ENCODE peak calls at places on chromosome 17, in nine cellular contexts. B is lower leg skin, U is activated B cell treated with CpG ODN at 0.5 μM for 24 hours, E is cardiac muscle cell, K is A549, X is left ventricle myocardium inferior, Z is WERI-Rb-1, A is colonic mucosa, D is stomach. T is an unnamed sample.

GRCh38 chr17:68248886-68249872 is 1.3 kb downstream of the AMZ2 start:
- DNase-seq in D (no peak), A (no peak), E (no peak), X (no peak), Z (no peak), K (no peak), B (no peak), U (no peak), T (no peak)

GRCh38 chr17:83035722-83036121 is 43.7 kb upstream of the METRNL start:
- DNase-seq in X (no peak), E (no peak), U (no peak), Z (no peak), K (no peak), B (no peak), A (no peak), D (no peak), T (no peak)

GRCh38 chr17:82696916-82697807 is 1.3 kb downstream of the RAB40B start:
- DNase-seq in X (no peak), K (no peak), A (no peak), U (no peak), E (no peak), Z (no peak), B (no peak), D (peak; percentile 34), T (no peak)

GRCh38 chr17:70053241-70054234 is 21.5 kb upstream of the KCNJ16 start:
- DNase-seq in K (no peak), Z (no peak), A (no peak), E (no peak), B (no peak), U (no peak), X (no peak), D (no peak), T (no peak)

GRCh38 chr17:21271767-21272166 is 12.7 kb upstream of the MAP2K3 start:
- DNase-seq in E (no peak), Z (no peak), K (no peak), D (no peak), A (no peak), B (no peak), X (no peak), U (no peak), T (no peak)

GRCh38 chr17:37048806-37049205 is 100.1 kb downstream of the AATF start:
- DNase-seq in U (no peak), A (no peak), B (no peak), K (no peak), X (no peak), E (no peak), D (no peak), Z (no peak), T (no peak)

GRCh38 chr17:78390241-78391050 is 12.0 kb downstream of the PGS1 start:
- DNase-seq in U (no peak), X (no peak), B (no peak), E (no peak), D (no peak), Z (peak; percentile 53), A (no peak), K (peak; percentile 75), T (no peak)

GRCh38 chr17:22090263-22090935 is 398.1 kb downstream of the KCNJ18 start:
- DNase-seq in U (no peak), A (no peak), Z (no peak), K (peak; percentile 2), B (no peak), X (no peak), E (no peak), D (no peak), T (no peak)

GRCh38 chr17:7190276-7190917 is 11.2 kb upstream of the ASGR1 start:
- DNase-seq in D (no peak), X (no peak), Z (no peak), E (no peak), K (no peak), U (no peak), A (no peak), B (no peak), T (no peak)

GRCh38 chr17:7184091-7184488 is 4.9 kb upstream of the ASGR1 start:
- DNase-seq in X (no peak), D (peak; percentile 84), K (peak; percentile 51), Z (no peak), B (peak; percentile 27), E (no peak), U (no peak), A (peak; percentile 82), T (no peak)

GRCh38 chr17:7183433-7184090 is 4.4 kb upstream of the ASGR1 start:
- DNase-seq in K (no peak), X (no peak), E (no peak), A (no peak), Z (no peak), U (no peak), B (no peak), D (no peak), T (no peak)

GRCh38 chr17:7184647-7185046 is 5.5 kb upstream of the ASGR1 start:
- DNase-seq in K (no peak), E (no peak), A (no peak), D (no peak), Z (no peak), U (no peak), B (no peak), X (no peak), T (no peak)

DNA sequence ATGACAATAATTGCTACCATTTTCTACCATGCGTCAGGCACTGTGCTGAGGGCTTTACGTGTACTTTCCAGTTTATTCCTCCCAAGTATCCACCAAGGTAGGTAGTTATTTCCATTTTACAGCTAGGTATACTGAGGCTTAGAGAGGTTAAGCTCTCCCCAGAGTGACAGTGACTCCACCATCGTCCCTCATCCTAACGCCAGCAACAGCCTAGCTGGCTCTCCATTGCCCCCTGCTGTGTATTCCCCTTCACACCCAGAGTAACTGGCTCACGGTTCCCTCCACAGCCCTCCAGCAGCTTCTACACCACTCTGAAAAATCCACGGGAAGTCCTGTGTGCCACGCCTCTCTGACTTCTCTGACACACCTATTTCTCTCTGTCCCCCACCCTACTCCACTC is 7.1 kb upstream of the ASGR1 start:
- DNase-seq in A (no peak), X (no peak), K (peak; percentile 53), Z (no peak), B (no peak), E (no peak), U (no peak), D (no peak), T (no peak)
- TF ChIP-seq CTCF in A (no peak), X (no peak), K (no peak), Z (peak; percentile 61), B (no peak), E (peak; percentile 31), U (no peak), D (no peak), T (no peak)

GRCh38 chr17:29295420-29295819 is 1.5 kb upstream of the NUFIP2 start:
- DNase-seq in X (no peak), B (no peak), A (no peak), U (no peak), Z (no peak), K (no peak), E (no peak), D (no peak), T (no peak)

GRCh38 chr17:29293890-29294579 is at the start of gene NUFIP2:
- DNase-seq in A (peak; percentile 100), U (peak; percentile 95), K (peak; percentile 100), B (peak; percentile 100), D (peak; percentile 100), E (peak; percentile 99), Z (peak; percentile 99), X (peak; percentile 99), T (peak; percentile 95)

GRCh38 chr17:29292071-29292991 is 1.6 kb downstream of the NUFIP2 start:
- DNase-seq in E (peak; percentile 55), D (peak; percentile 58), Z (peak; percentile 48), U (no peak), X (peak; percentile 67), A (peak; percentile 63), K (peak; percentile 54), B (peak; percentile 75), T (peak; percentile 9)

GRCh38 chr17:29292992-29293889 is 707 bp downstream of the NUFIP2 start:
- DNase-seq in E (peak; percentile 84), U (peak; percentile 57), D (peak; percentile 61), Z (peak; percentile 73), B (peak; percentile 50), A (peak; percentile 69), K (peak; percentile 61), X (peak; percentile 73), T (peak; percentile 14)

GRCh38 chr17:29294580-29294900 is 592 bp upstream of the NUFIP2 start:
- DNase-seq in X (no peak), D (no peak), U (no peak), B (no peak), Z (no peak), E (no peak), A (no peak), K (no peak), T (no peak)
- TF ChIP-seq CTCF in X (no peak), D (no peak), U (no peak), B (no peak), Z (no peak), E (no peak), A (no peak), K (no peak), T (no peak)

GRCh38 chr17:17606416-17607000 is 15.0 kb upstream of the PEMT start:
- DNase-seq in X (no peak), E (peak; percentile 39), K (no peak), A (no peak), U (no peak), D (no peak), Z (no peak), B (no peak), T (no peak)

GRCh38 chr17:17603895-17604225 is 12.4 kb upstream of the PEMT start:
- DNase-seq in D (no peak), Z (no peak), A (no peak), U (no peak), K (no peak), B (no peak), E (no peak), X (no peak), T (no peak)

GRCh38 chr17:17605747-17606083 is 14.2 kb upstream of the PEMT start:
- DNase-seq in U (no peak), K (no peak), X (no peak), E (peak; percentile 56), D (no peak), B (no peak), Z (no peak), A (no peak), T (no peak)

GRCh38 chr17:17605083-17605746 is 13.7 kb upstream of the PEMT start:
- DNase-seq in Z (no peak), E (no peak), B (no peak), K (no peak), A (no peak), D (no peak), U (no peak), X (no peak), T (no peak)

DNA sequence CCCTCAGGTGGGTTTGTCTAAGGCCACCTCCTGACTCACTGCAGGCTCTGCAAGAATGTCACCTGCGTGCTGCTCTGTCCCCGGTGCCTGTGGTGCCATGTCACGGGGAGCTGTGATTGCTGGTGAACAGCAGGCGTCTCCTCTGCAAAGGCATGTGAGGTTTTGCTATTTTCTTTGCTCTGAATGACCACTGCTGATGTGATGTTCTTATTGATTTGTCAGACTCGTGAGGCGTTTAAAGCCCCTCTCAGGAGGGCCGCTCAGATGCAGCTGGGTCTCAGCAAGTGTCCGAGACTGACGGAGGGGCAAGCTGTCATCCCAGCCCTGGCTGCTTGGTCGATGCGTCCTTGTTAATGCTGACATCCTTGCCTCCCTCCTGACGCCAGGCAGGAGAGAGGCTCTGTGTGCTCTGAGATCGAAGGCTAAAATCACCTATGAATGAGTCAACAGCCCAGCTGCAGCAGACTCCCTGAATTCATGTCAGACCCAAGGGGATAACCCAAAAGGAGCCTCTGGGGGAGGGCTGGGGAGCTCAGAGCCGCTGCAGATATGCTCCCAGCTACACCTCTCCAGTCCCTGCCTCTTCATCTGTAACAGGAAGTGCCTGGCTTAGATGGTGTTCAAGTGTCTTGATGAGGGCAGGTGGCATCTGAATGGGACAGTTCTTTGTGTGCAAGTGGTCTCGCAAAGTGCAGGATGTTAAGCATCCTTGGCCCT is 11.8 kb upstream of the PEMT start:
- DNase-seq in X (no peak), D (no peak), A (no peak), B (no peak), E (no peak), U (no peak), Z (no peak), K (no peak), T (no peak)
- TF ChIP-seq CTCF in X (no peak), D (no peak), A (no peak), B (no peak), E (no peak), U (no peak), Z (no peak), K (no peak), T (no peak)

GRCh38 chr17:72122336-72122667 is 1.5 kb downstream of the SOX9 start:
- DNase-seq in B (no peak), A (no peak), K (no peak), X (no peak), E (no peak), Z (no peak), D (no peak), U (no peak), T (no peak)

GRCh38 chr17:72123964-72124791 is 3.4 kb downstream of the SOX9 start:
- DNase-seq in Z (no peak), E (no peak), X (no peak), B (no peak), D (no peak), U (no peak), K (no peak), A (peak; percentile 29), T (no peak)

GRCh38 chr17:72122668-72123495 is 2.1 kb downstream of the SOX9 start:
- DNase-seq in U (no peak), K (no peak), A (peak; percentile 62), Z (peak; percentile 41), D (peak; percentile 50), X (peak; percentile 29), B (no peak), E (peak; percentile 52), T (no peak)

GRCh38 chr17:72122002-72122310 is 1.1 kb downstream of the SOX9 start:
- DNase-seq in A (no peak), Z (no peak), D (no peak), E (no peak), K (no peak), B (no peak), X (no peak), U (no peak), T (no peak)

DNA sequence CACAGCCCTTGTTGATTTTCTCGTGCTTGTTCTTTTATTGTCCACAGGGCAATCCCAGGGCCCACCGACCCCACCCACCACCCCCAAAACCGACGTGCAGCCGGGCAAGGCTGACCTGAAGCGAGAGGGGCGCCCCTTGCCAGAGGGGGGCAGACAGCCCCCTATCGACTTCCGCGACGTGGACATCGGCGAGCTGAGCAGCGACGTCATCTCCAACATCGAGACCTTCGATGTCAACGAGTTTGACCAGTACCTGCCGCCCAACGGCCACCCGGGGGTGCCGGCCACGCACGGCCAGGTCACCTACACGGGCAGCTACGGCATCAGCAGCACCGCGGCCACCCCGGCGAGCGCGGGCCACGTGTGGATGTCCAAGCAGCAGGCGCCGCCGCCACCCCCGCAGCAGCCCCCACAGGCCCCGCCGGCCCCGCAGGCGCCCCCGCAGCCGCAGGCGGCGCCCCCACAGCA is 2.7 kb downstream of the SOX9 start:
- DNase-seq in K (no peak), D (peak; percentile 37), U (no peak), E (no peak), Z (no peak), A (no peak), B (no peak), X (no peak), T (no peak)
- TF ChIP-seq CTCF in K (no peak), D (no peak), U (no peak), E (no peak), Z (no peak), A (no peak), B (no peak), X (no peak), T (no peak)

T was measured in thoracic aorta.